ENCODE peak calls at places on chromosome 1, in four cellular contexts. M, N, F and I are unnamed samples. For H3K4me1, the result is how much of the 10 kb centered on the place peaks cover.

GRCh38 chr1:229553621-229554120 is 4.8 kb downstream of the ABCB10 start:
- DNase-seq in M (no peak), N (no peak), F (no peak), I (no peak)

GRCh38 chr1:63004868-63005267 is 220.9 kb downstream of the ATG4C start:
- DNase-seq in M (no peak), N (no peak), F (no peak), I (no peak)

GRCh38 chr1:219798283-219799030 is 129.9 kb downstream of the SLC30A10 start:
- DNase-seq in M (peak), N (no peak), F (no peak), I (no peak)

GRCh38 chr1:20069932-20070331 is at the start of gene PLA2G5:
- DNase-seq in F (peak), N (peak), M (peak), I (peak)

GRCh38 chr1:8015036-8015808 is 10.9 kb downstream of the ERRFI1 start:
- DNase-seq in F (no peak), N (no peak), M (peak), I (no peak)

GRCh38 chr1:173341307-173341706 is 134.2 kb upstream of the TNFSF4 start:
- DNase-seq in F (peak), M (peak), N (peak), I (peak)

GRCh38 chr1:113217447-113218208 is 144.6 kb downstream of the LRIG2 start:
- DNase-seq in F (no peak), N (no peak), M (no peak), I (no peak)

GRCh38 chr1:175129182-175129581 is 61.5 kb downstream of the TNN start:
- DNase-seq in N (no peak), M (peak), F (no peak), I (peak)

GRCh38 chr1:56547977-56548376 is 31.4 kb downstream of the PLPP3 start:
- DNase-seq in N (peak), M (no peak), F (peak), I (no peak)

GRCh38 chr1:202586018-202586821 is 124.0 kb downstream of the SYT2 start:
- DNase-seq in N (no peak), M (peak), F (peak), I (peak)

GRCh38 chr1:17603091-17603841 is 63.8 kb downstream of the ARHGEF10L start:
- DNase-seq in F (no peak), M (no peak), N (peak), I (no peak)

GRCh38 chr1:59005491-59006308 is 221.9 kb upstream of the JUN start:
- DNase-seq in N (no peak), F (no peak), M (no peak), I (no peak)

GRCh38 chr1:156524481-156524869 is 23.9 kb upstream of the MEF2D start:
- DNase-seq in N (no peak), M (no peak), F (no peak), I (no peak)

GRCh38 chr1:5990913-5991783 is 1.1 kb downstream of the NPHP4 start:
- DNase-seq in N (peak), M (peak), F (peak), I (no peak)

GRCh38 chr1:239997515-239998311 is 94.0 kb upstream of the FMN2 start:
- DNase-seq in M (no peak), F (no peak), N (peak), I (no peak)

GRCh38 chr1:65538664-65539063 is 118.2 kb downstream of the LEPR start:
- DNase-seq in M (no peak), F (no peak), N (no peak), I (no peak)

GRCh38 chr1:155608888-155609225 is 1.2 kb upstream of the MSTO1 start:
- DNase-seq in M (no peak), F (no peak), N (no peak), I (no peak)

GRCh38 chr1:19582318-19582717 is 61.8 kb upstream of the NBL1 start:
- DNase-seq in N (peak), F (no peak), M (no peak), I (no peak)

GRCh38 chr1:198892065-198892464 is 253.2 kb downstream of the PTPRC start:
- DNase-seq in M (peak), N (no peak), F (no peak), I (no peak)

GRCh38 chr1:153536618-153537375 is 1.0 kb upstream of the S100A6 start:
- DNase-seq in M (no peak), N (no peak), F (no peak), I (no peak)

GRCh38 chr1:153539395-153540093 is 1.2 kb downstream of the S100A5 start:
- DNase-seq in N (no peak), F (no peak), M (no peak), I (no peak)

GRCh38 chr1:153540394-153541361 is at the start of gene S100A5:
- DNase-seq in F (no peak), M (peak), N (no peak), I (no peak)

GRCh38 chr1:153537376-153537730 is 1.6 kb upstream of the S100A6 start:
- DNase-seq in F (no peak), M (no peak), N (no peak), I (no peak)

GRCh38 chr1:153538315-153538821 is 2.4 kb downstream of the S100A5 start:
- DNase-seq in N (no peak), M (peak), F (no peak), I (no peak)
- H3K4me1 ChIP-seq in N (under half), M (under half), F (under half), I (under half)

GRCh38 chr1:170075186-170075585 is 691 bp upstream of the KIFAP3 start:
- DNase-seq in N (peak), F (peak), M (no peak), I (no peak)
- H3K27ac ChIP-seq in N (peak), F (peak), M (no peak), I (peak)

DNA sequence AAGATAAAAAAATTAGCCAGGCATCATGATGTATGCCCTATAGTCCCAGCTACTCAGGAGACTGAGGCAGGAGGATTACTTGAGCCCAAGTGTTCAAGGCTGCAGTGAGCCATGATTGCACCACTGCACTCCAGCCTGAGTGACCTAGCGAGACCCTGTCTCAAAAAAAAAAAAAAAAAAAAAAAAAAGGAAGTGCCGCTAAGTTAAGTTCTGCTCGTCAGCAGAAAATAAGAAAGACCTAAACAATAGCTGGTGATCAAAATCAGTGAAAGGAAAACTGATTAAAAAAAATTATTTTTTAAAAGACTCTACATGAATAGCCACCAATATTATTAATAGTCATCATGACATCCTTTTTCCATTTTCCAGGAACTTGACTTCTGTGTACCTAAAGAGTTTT is 44.2 kb upstream of the MTR start:
- DNase-seq in F (no peak), M (no peak), N (no peak), I (no peak)
- H3K4me1 ChIP-seq in F (under half), M (under half), N (under half), I (under half)

DNA sequence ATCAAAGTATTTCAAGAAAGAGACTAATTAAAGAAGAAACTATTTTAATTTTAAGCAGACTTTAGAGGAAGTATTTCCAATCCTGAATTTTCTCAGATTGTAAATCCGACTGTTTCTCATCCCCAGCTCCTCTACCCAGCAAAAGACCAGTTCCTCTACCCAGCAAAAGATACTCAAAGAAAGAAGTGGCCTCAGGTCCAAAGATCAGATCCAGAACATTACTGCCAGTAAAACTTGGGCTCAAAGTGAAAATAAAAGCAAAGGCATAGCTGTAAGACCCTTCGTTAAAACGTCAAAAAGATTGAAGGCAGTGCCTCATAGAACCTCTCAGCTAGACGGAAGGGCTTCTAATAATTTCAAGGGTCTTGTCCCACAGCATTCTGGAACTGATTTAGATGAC is 50.0 kb downstream of the LRRC8B start:
- DNase-seq in N (no peak), F (no peak), M (no peak), I (no peak)
- H3K27ac ChIP-seq in N (no peak), F (no peak), M (no peak), I (no peak)

GRCh38 chr1:78792756-78793155 is 143.1 kb downstream of the IFI44 start:
- DNase-seq in N (no peak), M (no peak), F (no peak), I (no peak)

GRCh38 chr1:78787554-78787953 is 137.9 kb downstream of the IFI44 start:
- DNase-seq in M (peak), F (no peak), N (no peak), I (no peak)

DNA sequence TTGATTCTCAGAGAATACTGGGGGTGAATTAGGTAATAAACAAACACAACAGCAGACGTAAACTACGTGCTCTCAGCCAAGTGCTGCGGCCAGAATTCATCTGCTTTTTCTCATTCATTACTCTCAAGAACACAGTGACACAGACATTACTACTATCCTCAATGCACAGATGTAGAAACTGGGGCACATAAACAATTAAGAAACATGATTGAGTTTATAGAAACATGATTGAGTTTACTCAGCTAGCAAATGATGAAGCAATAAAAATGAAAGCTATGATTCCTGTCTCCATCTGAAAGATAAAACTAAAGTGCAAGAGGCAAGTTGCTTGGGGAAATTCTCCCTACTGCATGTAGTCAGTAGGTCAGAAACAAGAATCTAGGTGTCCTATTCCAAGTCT is 140.5 kb downstream of the IFI44 start:
- DNase-seq in F (no peak), M (no peak), N (no peak), I (no peak)
- H3K4me1 ChIP-seq in F (under half), M (under half), N (under half), I (under half)

GRCh38 chr1:23960291-23960718 is 677 bp downstream of the PNRC2 start:
- DNase-seq in M (peak), F (no peak), N (no peak), I (no peak)

GRCh38 chr1:23958810-23959460 is 693 bp upstream of the PNRC2 start:
- DNase-seq in N (peak), F (peak), M (peak), I (peak)

GRCh38 chr1:23953020-23953419 is 6.6 kb upstream of the PNRC2 start:
- DNase-seq in N (no peak), M (no peak), F (no peak), I (no peak)

GRCh38 chr1:23959461-23960290 is at the start of gene PNRC2:
- DNase-seq in N (peak), F (peak), M (peak), I (peak)

DNA sequence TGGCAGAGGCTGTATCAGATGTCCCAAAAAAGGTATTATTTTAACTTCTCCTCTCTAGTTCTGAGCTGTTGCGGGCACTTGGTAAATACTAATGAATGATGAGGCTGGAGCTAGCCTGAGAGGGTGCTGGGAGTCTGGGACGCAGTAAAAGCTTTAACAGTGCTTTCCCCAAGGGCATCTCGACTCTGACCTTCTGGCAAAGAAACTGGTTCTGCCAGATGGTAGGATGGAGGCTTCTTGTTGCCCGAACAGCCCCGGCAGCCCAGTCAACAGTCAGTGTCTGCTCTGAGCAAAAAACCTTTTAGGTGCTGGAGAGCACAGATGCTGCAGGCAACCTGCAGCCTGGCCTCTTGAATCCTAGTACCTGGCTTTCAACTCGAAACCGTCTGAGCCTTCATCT is 2.5 kb upstream of the PNRC2 start:
- DNase-seq in F (no peak), N (no peak), M (no peak), I (no peak)
- H3K27ac ChIP-seq in F (no peak), N (no peak), M (no peak), I (no peak)